ENCODE peak calls at places on chromosomes 11 and 22, in four cellular contexts. W is GM12878, O is HepG2, H is K562. Z is an unnamed sample.

GRCh38 chr11:63017306-63017974 is 1.8 kb upstream of the SLC22A8 start:
- DNase-seq in W (no peak), O (no peak), H (no peak), Z (peak)

GRCh38 chr11:86184728-86185127 is 59.8 kb upstream of the EED start:
- DNase-seq in W (no peak), O (no peak), H (no peak), Z (no peak)

GRCh38 chr22:49211176-49211575 is 616.5 kb downstream of the BRD1 start:
- DNase-seq in W (no peak), O (no peak), H (no peak), Z (no peak)

GRCh38 chr11:356610-357009 is 12.7 kb upstream of the B4GALNT4 start:
- DNase-seq in W (no peak), O (no peak), H (no peak), Z (no peak)

GRCh38 chr11:36564376-36565032 is 3.3 kb upstream of the RAG1 start:
- DNase-seq in W (peak), O (peak), H (peak), Z (peak)

GRCh38 chr22:28907311-28908008 is 24.1 kb downstream of the ZNRF3 start:
- DNase-seq in W (peak), O (no peak), H (no peak), Z (no peak)

GRCh38 chr22:50403701-50404101 is 60.6 kb downstream of the PPP6R2 start:
- DNase-seq in W (no peak), O (no peak), H (no peak), Z (no peak)

GRCh38 chr11:11979487-11980117 is 28.8 kb downstream of the DKK3 start:
- DNase-seq in W (no peak), O (no peak), H (no peak), Z (no peak)

GRCh38 chr11:105577645-105578044 is 32.2 kb upstream of the GRIA4 start:
- DNase-seq in W (no peak), O (no peak), H (no peak), Z (peak)

GRCh38 chr11:7057641-7058040 is 31.2 kb upstream of the RBMXL2 start:
- DNase-seq in W (no peak), O (no peak), H (no peak), Z (no peak)

GRCh38 chr22:50079689-50080465 is 5.3 kb downstream of the MLC1 start:
- DNase-seq in W (no peak), O (no peak), H (no peak), Z (no peak)

GRCh38 chr11:2260491-2261364 is 9.7 kb downstream of the ASCL2 start:
- DNase-seq in W (no peak), O (no peak), H (no peak), Z (no peak)

GRCh38 chr22:44428941-44429615 is 69.0 kb downstream of the RTL6 start:
- DNase-seq in W (no peak), O (no peak), H (no peak), Z (no peak)

GRCh38 chr11:76610871-76611475 is 59.6 kb downstream of the LRRC32 start:
- DNase-seq in W (no peak), O (no peak), H (peak), Z (no peak)

GRCh38 chr11:102010776-102011500 is 36.3 kb upstream of the CFAP300 start:
- DNase-seq in W (no peak), O (peak), H (peak), Z (peak)

GRCh38 chr22:21446128-21446826 is 20.9 kb upstream of the TMEM191C start:
- DNase-seq in W (no peak), O (no peak), H (no peak), Z (no peak)

GRCh38 chr11:73632996-73633395 is 13.4 kb upstream of the PLEKHB1 start:
- DNase-seq in W (no peak), O (no peak), H (no peak), Z (no peak)

GRCh38 chr22:50722716-50723428 is 15.1 kb upstream of the ACR start:
- DNase-seq in W (no peak), O (no peak), H (no peak), Z (no peak)

GRCh38 chr11:62104816-62105610 is 18.8 kb upstream of the INCENP start:
- DNase-seq in W (no peak), O (no peak), H (peak), Z (no peak)

GRCh38 chr11:73340164-73340563 is 32.1 kb downstream of the ARHGEF17 start:
- DNase-seq in W (no peak), O (no peak), H (no peak), Z (no peak)

GRCh38 chr11:116199182-116199581 is 573.6 kb downstream of the BUD13 start:
- DNase-seq in W (no peak), O (no peak), H (no peak), Z (no peak)

GRCh38 chr11:67272327-67273259 is 6.3 kb downstream of the GRK2 start:
- DNase-seq in W (no peak), O (no peak), H (no peak), Z (no peak)

GRCh38 chr22:36339171-36340065 is 48.3 kb downstream of the MYH9 start:
- DNase-seq in W (no peak), O (no peak), H (no peak), Z (no peak)

GRCh38 chr11:819943-820649 is 1.4 kb downstream of the PNPLA2 start:
- DNase-seq in W (no peak), O (peak), H (peak), Z (peak)

GRCh38 chr11:57567512-57568329 is at the start of gene UBE2L6:
- DNase-seq in W (no peak), O (no peak), H (peak), Z (peak)

GRCh38 chr11:64238076-64238475 is 2.8 kb upstream of the FKBP2 start:
- DNase-seq in W (no peak), O (no peak), H (no peak), Z (no peak)

GRCh38 chr11:65884716-65885092 is 3.6 kb downstream of the FIBP start:
- DNase-seq in W (no peak), O (peak), H (peak), Z (peak)

GRCh38 chr22:37353839-37354238 is 71.5 kb downstream of the CYTH4 start:
- DNase-seq in W (no peak), O (no peak), H (no peak), Z (no peak)

GRCh38 chr22:35893698-35894097 is 134.9 kb downstream of the RBFOX2 start:
- DNase-seq in W (no peak), O (no peak), H (no peak), Z (no peak)

GRCh38 chr22:45240137-45240809 is 421 bp downstream of the KIAA0930 start:
- DNase-seq in W (no peak), O (no peak), H (no peak), Z (peak)

GRCh38 chr11:2298795-2299747 is 2.6 kb downstream of the C11orf21 start:
- DNase-seq in W (no peak), O (peak), H (peak), Z (peak)

GRCh38 chr11:56990702-56991101 is 2.0 kb downstream of the OR5AK2 start:
- DNase-seq in W (no peak), O (no peak), H (no peak), Z (no peak)

GRCh38 chr11:103699216-103699615 is 337.2 kb upstream of the DDI1 start:
- DNase-seq in W (no peak), O (no peak), H (no peak), Z (no peak)

GRCh38 chr11:17645190-17645970 is 74.0 kb upstream of the MYOD1 start:
- DNase-seq in W (no peak), O (no peak), H (no peak), Z (peak)

GRCh38 chr11:77191823-77192495 is 63.9 kb downstream of the MYO7A start:
- DNase-seq in W (no peak), O (peak), H (peak), Z (peak)

GRCh38 chr22:32904044-32904443 is 102.5 kb downstream of the TIMP3 start:
- DNase-seq in W (no peak), O (peak), H (peak), Z (peak)

GRCh38 chr11:59221438-59221837 is 8.7 kb upstream of the MPEG1 start:
- DNase-seq in W (no peak), O (no peak), H (no peak), Z (no peak)

DNA sequence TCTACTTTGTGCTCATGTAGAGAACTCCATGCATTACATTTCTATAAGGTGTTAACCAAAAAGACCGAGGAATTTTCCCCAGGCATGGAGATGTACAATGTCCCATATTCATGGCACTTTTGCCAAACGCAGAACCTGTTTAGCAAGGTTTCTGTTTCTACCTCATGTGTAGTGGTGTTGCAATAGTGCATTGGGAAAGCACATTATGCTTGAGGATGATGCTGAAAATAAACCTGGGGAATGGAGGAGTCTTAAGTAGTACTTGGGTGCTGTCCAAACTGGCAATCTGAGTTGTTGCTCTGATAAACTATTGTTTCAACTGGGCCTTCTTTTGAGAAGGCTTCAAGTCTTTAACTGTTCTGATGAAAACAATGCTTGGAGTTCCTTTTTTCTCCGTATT is 11.5 kb upstream of the MUC15 start:
- DNase-seq in W (no peak), O (no peak), H (no peak), Z (no peak)
- TF ChIP-seq FOXM1 in W (no peak), O (no peak), H (no peak), Z (no peak)

DNA sequence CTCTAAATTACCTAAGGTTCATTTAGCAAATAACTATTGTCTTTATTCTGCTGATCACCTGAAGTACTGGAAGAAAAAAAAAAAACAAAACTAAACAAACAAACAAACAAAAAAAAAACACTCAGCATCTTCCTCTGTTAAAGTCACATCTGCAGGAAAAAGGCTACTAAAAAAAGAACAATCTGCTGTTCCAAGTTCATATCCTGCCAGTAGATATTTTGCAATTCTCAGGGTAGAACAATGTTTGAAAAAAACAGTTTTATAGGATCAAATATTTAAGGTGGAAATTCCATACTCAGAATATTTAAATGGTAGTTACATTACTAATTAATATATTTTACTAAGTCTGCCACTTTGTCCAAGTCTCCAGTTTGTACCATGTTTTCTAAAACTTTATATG is 175.2 kb downstream of the SBF2 start:
- DNase-seq in W (no peak), O (no peak), H (no peak), Z (no peak)
- TF ChIP-seq SP1 in W (no peak), O (no peak), H (no peak), Z (no peak)

GRCh38 chr11:114604886-114605285 is 9.3 kb upstream of the NXPE4 start:
- DNase-seq in W (no peak), O (no peak), H (no peak), Z (no peak)
- TF ChIP-seq FOXK2 in W (no peak), O (no peak), H (no peak), Z (no peak)

DNA sequence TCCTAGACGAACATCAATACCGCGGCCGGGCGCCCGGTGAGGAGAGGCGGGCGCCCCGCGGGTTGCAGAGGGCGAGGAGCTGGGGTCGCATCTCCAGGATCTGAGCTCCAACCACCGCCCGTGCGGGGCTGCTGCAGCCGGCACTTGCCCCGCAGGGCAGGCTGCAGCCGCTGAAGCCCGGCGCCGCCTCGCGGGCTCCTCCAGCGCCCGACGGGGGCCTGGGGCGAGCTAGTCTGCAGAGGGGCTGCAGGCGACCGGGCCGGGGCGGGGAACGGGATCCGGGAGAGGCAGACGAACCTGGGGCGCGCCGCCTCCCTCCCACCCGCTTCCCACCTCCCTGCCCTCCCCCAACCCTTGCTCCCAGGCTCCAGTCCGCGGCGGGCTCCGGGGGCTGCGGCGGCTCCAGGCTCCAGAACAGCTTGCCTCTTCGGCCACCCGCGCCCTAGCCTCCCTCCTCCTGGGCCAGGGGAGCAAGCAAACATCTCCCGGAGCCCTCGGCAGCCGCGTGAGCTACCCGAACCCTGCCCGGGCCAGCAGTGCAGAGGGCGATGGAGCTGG is 858 bp downstream of the TENM4 start:
- DNase-seq in W (no peak), O (no peak), H (no peak), Z (peak)
- TF ChIP-seq FOXM1 in W (no peak), O (no peak), H (no peak), Z (no peak)

DNA sequence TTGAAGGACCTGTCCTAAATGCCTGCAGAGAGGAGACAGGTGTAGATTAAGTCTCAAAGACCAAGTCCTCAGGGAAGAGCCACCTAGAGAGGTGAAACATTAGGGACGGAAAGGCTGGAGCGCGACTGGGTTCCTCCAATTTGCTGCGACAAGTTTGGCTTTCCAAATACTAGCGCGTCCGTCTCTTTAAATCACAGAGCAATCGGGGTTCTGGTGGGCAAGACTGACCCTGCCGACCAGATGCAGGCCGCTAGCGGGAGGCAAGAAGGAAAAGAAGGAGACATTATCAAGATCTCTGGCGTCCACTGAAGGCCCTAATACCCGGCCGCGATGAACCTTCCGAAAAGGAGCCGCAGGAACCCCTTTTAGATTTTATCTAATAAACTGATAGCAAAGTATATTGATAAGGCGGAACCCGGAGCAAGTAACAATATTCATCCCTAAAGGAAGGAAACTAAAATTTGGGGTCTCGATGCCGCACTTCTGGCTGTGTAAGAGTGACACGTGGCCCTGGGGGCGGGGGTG is 128.2 kb upstream of the C11orf58 start:
- DNase-seq in W (no peak), O (no peak), H (no peak), Z (no peak)
- TF ChIP-seq SP1 in W (no peak), O (no peak), H (no peak), Z (no peak)

GRCh38 chr22:19988331-19988808 is 28.3 kb downstream of the ARVCF start:
- DNase-seq in W (no peak), O (no peak), H (no peak), Z (no peak)

GRCh38 chr22:19988965-19989724 is 27.5 kb downstream of the ARVCF start:
- DNase-seq in W (no peak), O (no peak), H (peak), Z (no peak)

GRCh38 chr22:19986011-19986409 is 30.6 kb downstream of the ARVCF start:
- DNase-seq in W (no peak), O (no peak), H (no peak), Z (no peak)

GRCh38 chr22:19986410-19987341 is 29.9 kb downstream of the ARVCF start:
- DNase-seq in W (no peak), O (peak), H (peak), Z (peak)

DNA sequence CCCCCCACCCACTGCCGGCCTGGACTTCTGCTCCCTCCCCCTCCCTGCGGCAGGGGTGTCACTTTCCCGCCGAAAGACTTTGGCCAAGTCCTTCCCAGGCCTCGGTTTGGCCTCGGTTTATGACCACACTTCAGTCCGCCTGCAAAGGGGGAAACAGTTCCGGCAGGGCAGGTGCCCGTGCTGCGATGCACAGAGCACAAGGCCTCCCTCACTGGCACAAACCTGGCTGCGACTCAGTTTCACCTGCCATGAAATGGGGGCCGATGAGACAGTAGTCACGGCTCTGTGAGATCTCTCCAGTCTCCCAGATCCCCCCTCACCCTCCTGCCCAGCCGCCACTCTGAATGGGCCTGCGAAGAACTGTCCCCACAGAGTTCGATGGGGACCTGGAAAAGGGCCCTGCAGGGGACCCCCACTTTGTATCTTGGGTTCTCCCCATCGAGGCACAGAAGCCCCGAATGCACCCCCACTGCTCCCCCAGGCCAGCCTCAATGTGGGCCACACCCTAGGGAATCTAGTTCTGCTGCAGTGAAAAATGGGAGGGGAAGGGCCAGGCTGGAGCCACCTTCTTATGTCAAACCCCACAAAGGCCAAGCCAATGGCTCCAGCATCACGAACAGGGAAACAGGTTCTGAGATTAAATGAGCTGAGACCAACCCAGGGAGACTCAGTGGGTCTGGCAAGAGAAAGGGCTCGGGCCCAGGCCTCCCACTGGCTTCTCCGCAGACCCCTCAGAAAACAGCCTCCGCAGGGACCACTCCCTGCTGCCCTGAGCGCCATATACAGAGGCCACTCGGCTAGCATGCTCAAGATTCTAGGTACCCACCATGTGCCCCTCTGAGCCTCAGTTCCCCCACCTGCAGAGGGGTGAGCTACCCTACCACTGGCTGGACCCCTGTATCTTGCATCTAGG is 29.0 kb downstream of the ARVCF start:
- DNase-seq in W (no peak), O (no peak), H (peak), Z (no peak)
- TF ChIP-seq FOXK2 in W (no peak), O (no peak), H (no peak), Z (no peak)

DNA sequence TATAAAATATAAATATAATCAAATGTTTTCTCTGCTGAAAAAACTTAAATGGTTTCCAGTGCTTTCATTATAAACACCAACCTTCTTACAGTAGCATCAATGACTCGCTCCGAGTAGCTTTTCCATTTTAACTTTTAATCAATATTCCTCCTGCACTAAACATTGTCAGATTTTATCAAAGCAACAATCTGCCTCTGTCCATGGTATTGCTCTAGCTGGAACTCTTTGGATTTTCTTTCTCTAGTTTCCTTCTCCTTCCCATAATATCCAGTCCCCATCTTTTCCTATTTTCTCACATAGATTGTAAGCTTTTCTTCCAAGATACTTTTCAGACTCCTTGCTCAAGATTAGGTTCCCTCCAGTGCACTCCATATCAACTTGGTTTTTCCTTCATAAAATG is 716.3 kb downstream of the NELL1 start:
- DNase-seq in W (no peak), O (no peak), H (no peak), Z (no peak)
- TF ChIP-seq FOXM1 in W (no peak), O (no peak), H (no peak), Z (no peak)

GRCh38 chr11:127919206-127920000 is 668.0 kb downstream of the ETS1 start:
- DNase-seq in W (no peak), O (no peak), H (no peak), Z (no peak)
- TF ChIP-seq SP1 in W (no peak), O (no peak), H (no peak), Z (no peak)

DNA sequence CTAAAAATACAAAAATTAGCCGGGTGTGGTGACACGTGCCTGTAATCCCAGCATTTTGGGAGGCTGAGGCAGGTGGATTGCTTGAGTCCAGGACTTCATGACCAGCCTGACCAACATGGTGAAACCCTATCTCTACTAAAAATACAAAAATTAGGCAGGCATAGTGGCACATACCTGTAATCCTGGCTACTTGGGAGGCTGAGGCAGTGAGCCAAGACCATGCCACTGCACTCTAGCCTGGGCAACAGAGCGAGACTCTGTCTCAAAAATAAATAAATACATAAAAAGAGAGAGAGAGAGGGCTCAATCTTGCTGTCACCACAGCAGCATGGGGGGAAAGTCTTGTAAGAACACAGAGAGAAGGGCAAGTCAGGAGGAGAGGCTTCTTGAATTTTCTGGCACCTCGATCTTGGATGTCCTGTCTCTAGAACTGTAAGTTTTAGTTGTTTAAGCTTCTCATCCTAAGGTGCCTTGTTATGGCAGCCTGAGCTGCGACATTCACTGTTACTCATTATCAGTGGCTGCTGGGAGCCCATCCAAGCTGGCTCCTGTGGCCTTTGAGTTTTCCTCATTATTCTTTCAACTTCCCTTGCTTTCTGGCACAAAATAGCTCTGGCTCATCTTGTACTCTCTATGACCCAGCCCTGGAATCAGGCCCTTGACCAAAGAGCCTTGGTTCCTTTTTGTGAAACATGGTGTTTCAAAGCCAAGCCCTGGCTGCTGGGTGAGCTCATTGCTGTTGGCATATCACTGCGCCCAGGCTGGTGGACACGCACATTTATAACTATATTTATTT is 8.0 kb upstream of the PSMC3 start:
- DNase-seq in W (no peak), O (no peak), H (no peak), Z (no peak)
- TF ChIP-seq FOXK2 in W (no peak), O (no peak), H (no peak), Z (no peak)

Z was measured in HEK293T.